ENCODE peak calls at places on chromosomes 13 and 19, in six cellular contexts. V is AG04450, R is neural crest cell, U is uterus, Y is foreskin fibroblast, B is glutamatergic neuron. F is an unnamed sample.
A peak's percentile ranks its signal among the peaks of the same experiment; 100 is the strongest.

GRCh38 chr13:73325351-73326214 is 266.8 kb downstream of the KLF5 start:
- DNase-seq in V (no peak), R (no peak), U (no peak), Y (no peak), B (no peak), F (no peak)

GRCh38 chr19:40613669-40614594 is 12.8 kb downstream of the LTBP4 start:
- DNase-seq in V (peak; percentile 67), R (peak; percentile 57), U (peak; percentile 88), Y (peak; percentile 82), B (peak; percentile 86), F (peak; percentile 92)

GRCh38 chr13:53151692-53152421 is 123.2 kb downstream of the OLFM4 start:
- DNase-seq in V (no peak), R (peak; percentile 64), U (peak; percentile 31), Y (no peak), B (peak; percentile 65), F (peak; percentile 78)

GRCh38 chr13:32255744-32256120 is 59.4 kb downstream of the ZAR1L start:
- DNase-seq in V (no peak), R (no peak), U (no peak), Y (no peak), B (no peak), F (no peak)

GRCh38 chr19:50720921-50721291 is 1.3 kb upstream of the SHANK1 start:
- DNase-seq in V (no peak), R (no peak), U (no peak), Y (peak; percentile 87), B (no peak), F (no peak)

GRCh38 chr13:103287659-103288058 is 221.4 kb upstream of the SLC10A2 start:
- DNase-seq in V (no peak), R (no peak), U (no peak), Y (no peak), B (no peak), F (no peak)

GRCh38 chr13:114062341-114062740 is 70.1 kb downstream of the RASA3 start:
- DNase-seq in V (no peak), R (no peak), U (no peak), Y (no peak), B (no peak), F (no peak)

GRCh38 chr19:17398902-17399527 is 5.0 kb upstream of the CCDC194 start:
- DNase-seq in V (no peak), R (no peak), U (no peak), Y (no peak), B (no peak), F (no peak)

GRCh38 chr13:49444517-49445395 is 682 bp downstream of the SETDB2 start:
- DNase-seq in V (no peak), R (no peak), U (peak; percentile 39), Y (peak; percentile 70), B (no peak), F (no peak)

GRCh38 chr13:103839460-103839859 is 773.2 kb upstream of the SLC10A2 start:
- DNase-seq in V (no peak), R (no peak), U (no peak), Y (no peak), B (no peak), F (no peak)

GRCh38 chr13:29918845-29919244 is 68.4 kb upstream of the UBL3 start:
- DNase-seq in V (no peak), R (no peak), U (no peak), Y (peak; percentile 79), B (no peak), F (no peak)

GRCh38 chr19:32647361-32647760 is 27.6 kb downstream of the ANKRD27 start:
- DNase-seq in V (no peak), R (no peak), U (no peak), Y (no peak), B (no peak), F (no peak)

GRCh38 chr13:95341441-95341840 is 40.2 kb upstream of the ABCC4 start:
- DNase-seq in V (no peak), R (no peak), U (no peak), Y (no peak), B (no peak), F (no peak)

GRCh38 chr13:106354961-106355360 is 180.5 kb downstream of the EFNB2 start:
- DNase-seq in V (no peak), R (no peak), U (no peak), Y (no peak), B (no peak), F (no peak)

GRCh38 chr13:38670627-38671026 is 16.2 kb upstream of the FREM2 start:
- DNase-seq in V (no peak), R (no peak), U (no peak), Y (no peak), B (no peak), F (no peak)

GRCh38 chr13:104473936-104474335 is 1407.7 kb upstream of the SLC10A2 start:
- DNase-seq in V (no peak), R (no peak), U (no peak), Y (no peak), B (no peak), F (no peak)

GRCh38 chr19:4555657-4556561 is 3.6 kb downstream of the SEMA6B start:
- DNase-seq in V (no peak), R (no peak), U (no peak), Y (no peak), B (no peak), F (peak; percentile 92)

GRCh38 chr13:28575200-28575599 is 80.3 kb upstream of the FLT1 start:
- DNase-seq in V (no peak), R (no peak), U (no peak), Y (no peak), B (no peak), F (no peak)

GRCh38 chr13:29840585-29840984 is 9.8 kb downstream of the UBL3 start:
- DNase-seq in V (no peak), R (no peak), U (no peak), Y (no peak), B (no peak), F (no peak)

GRCh38 chr13:69580255-69580654 is 527.4 kb upstream of the ATXN8OS start:
- DNase-seq in V (no peak), R (no peak), U (no peak), Y (no peak), B (no peak), F (no peak)

GRCh38 chr19:56155124-56155687 is 14.1 kb downstream of the ZNF444 start:
- DNase-seq in V (no peak), R (no peak), U (no peak), Y (no peak), B (peak; percentile 43), F (peak; percentile 75)

GRCh38 chr19:18107235-18108083 is 9.9 kb downstream of the MAST3 start:
- DNase-seq in V (no peak), R (no peak), U (no peak), Y (no peak), B (no peak), F (no peak)

GRCh38 chr19:1523412-1524205 is at the start of gene PLK5:
- DNase-seq in V (no peak), R (no peak), U (no peak), Y (no peak), B (peak; percentile 56), F (no peak)

GRCh38 chr19:1524206-1524971 is 512 bp downstream of the PLK5 start:
- DNase-seq in V (no peak), R (no peak), U (no peak), Y (no peak), B (no peak), F (no peak)

GRCh38 chr19:1524972-1525325 is 1.1 kb downstream of the PLK5 start:
- DNase-seq in V (no peak), R (no peak), U (no peak), Y (no peak), B (no peak), F (no peak)

GRCh38 chr19:1526066-1526778 is 2.3 kb downstream of the PLK5 start:
- DNase-seq in V (no peak), R (no peak), U (no peak), Y (no peak), B (no peak), F (no peak)

DNA sequence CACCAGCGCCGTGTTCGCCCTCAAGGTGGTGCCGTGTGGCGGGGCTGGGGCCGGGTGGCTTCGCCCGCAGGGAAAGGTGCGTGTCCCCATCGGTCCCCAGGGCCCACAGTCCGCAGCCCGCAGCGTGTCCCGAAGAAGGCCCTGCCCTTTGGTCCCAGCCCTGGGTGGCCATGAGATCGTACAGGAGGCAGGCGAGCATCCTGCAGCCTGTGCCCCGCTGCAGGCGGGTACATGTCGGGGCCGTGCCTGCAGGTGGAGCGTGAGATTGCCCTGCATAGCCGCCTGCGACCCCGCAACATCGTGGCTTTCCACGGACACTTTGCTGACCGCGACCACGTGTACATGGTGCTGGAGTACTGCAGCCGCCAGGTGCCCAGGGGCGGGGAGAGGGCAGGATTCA is 1.5 kb downstream of the PLK5 start:
- DNase-seq in V (no peak), R (no peak), U (no peak), Y (no peak), B (no peak), F (no peak)
- TF ChIP-seq CTCF in V (no peak), R (no peak), U (no peak), Y (no peak), B (no peak), F (peak; percentile 21)

GRCh38 chr19:1232652-1233360 is 5.0 kb downstream of the CBARP start:
- DNase-seq in V (no peak), R (no peak), U (peak; percentile 45), Y (no peak), B (no peak), F (no peak)
- TF ChIP-seq CTCF in V (no peak), R (no peak), U (no peak), Y (no peak), B (no peak), F (no peak)

DNA sequence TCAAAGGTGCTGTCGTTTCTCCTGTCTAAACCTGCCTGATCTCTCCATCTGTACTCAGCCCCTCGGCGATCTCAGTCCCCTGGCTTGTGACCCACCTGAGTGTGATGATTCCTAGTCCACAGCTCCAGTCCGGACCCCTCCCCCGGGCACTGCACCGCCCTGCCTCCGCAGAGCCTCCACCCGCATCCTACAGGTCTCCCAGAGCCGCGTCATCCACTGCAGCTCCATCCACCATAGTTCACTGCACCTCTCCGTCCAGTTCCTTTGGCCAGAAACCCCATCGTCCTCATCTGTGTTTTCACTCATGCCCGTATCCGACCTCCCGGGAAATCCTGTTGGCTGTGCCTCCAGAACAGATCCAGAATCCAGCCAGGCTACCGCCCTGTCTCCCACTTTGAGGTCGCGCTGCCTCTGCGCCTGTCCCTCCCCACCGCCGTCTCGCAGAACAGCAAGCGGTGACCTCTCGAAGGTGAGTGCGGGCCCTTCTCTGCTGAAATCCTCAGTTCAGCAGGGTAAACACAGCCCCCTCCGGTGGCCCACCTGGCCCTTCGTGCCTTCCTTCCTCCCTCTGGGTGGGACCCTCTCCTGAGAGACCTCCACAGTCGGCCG is 51.9 kb upstream of the MCF2L start:
- DNase-seq in V (no peak), R (no peak), U (no peak), Y (no peak), B (no peak), F (no peak)
- TF ChIP-seq CTCF in V (no peak), R (no peak), U (no peak), Y (no peak), B (no peak), F (no peak)

GRCh38 chr13:46012404-46012803 is 40.1 kb downstream of the ZC3H13 start:
- DNase-seq in V (no peak), R (no peak), U (no peak), Y (no peak), B (no peak), F (no peak)

GRCh38 chr13:46008631-46009030 is 43.9 kb downstream of the ZC3H13 start:
- DNase-seq in V (no peak), R (no peak), U (no peak), Y (no peak), B (no peak), F (no peak)

GRCh38 chr13:46015374-46015773 is 37.2 kb downstream of the ZC3H13 start:
- DNase-seq in V (no peak), R (no peak), U (no peak), Y (no peak), B (no peak), F (no peak)

GRCh38 chr13:46006688-46007452 is 45.7 kb downstream of the ZC3H13 start:
- DNase-seq in V (no peak), R (no peak), U (no peak), Y (no peak), B (no peak), F (no peak)

GRCh38 chr13:46010148-46010547 is 42.4 kb downstream of the ZC3H13 start:
- DNase-seq in V (no peak), R (no peak), U (no peak), Y (no peak), B (no peak), F (no peak)
- TF ChIP-seq CTCF in V (peak; percentile 39), R (peak; percentile 58), U (no peak), Y (peak; percentile 31), B (peak; percentile 39), F (peak; percentile 67)